ENCODE peak calls at places on chromosomes 12 and 14, in seven cellular contexts. A is IMR-90, W is H9, G is mesenchymal stem cell, C is trophoblast cell, E is mesendoderm, N is H1. P is an unnamed sample.

GRCh38 chr14:64303471-64303917 is 9.3 kb upstream of the ESR2 start:
- DNase-seq in A (peak), N (no peak), E (peak), G (peak), W (peak), C (peak), P (peak)

GRCh38 chr12:17759982-17760381 is 330.0 kb downstream of the RERGL start:
- DNase-seq in C (no peak), A (no peak), W (no peak), E (no peak), G (no peak), N (no peak), P (no peak)

GRCh38 chr12:104721944-104722343 is 236.1 kb downstream of the SLC41A2 start:
- DNase-seq in G (no peak), A (no peak), W (no peak), N (no peak), C (no peak), E (no peak), P (no peak)

GRCh38 chr12:124463341-124463861 is 104.0 kb downstream of the NCOR2 start:
- DNase-seq in W (no peak), C (no peak), E (no peak), N (no peak), A (no peak), G (no peak), P (peak)

GRCh38 chr14:40365305-40365704 is 933.1 kb upstream of the FBXO33 start:
- DNase-seq in W (no peak), N (no peak), A (no peak), C (no peak), G (no peak), E (no peak), P (no peak)

GRCh38 chr14:98114122-98114895 is 1157.7 kb downstream of the BCL11B start:
- DNase-seq in W (no peak), E (peak), N (no peak), G (no peak), C (no peak), A (no peak), P (no peak)

GRCh38 chr12:56725723-56726102 is 614 bp upstream of the NACA start:
- DNase-seq in W (no peak), C (no peak), A (no peak), G (no peak), N (no peak), E (no peak), P (no peak)

GRCh38 chr12:59834659-59835474 is 239.0 kb downstream of the SLC16A7 start:
- DNase-seq in W (no peak), N (no peak), A (peak), G (peak), E (peak), C (no peak), P (no peak)

GRCh38 chr12:91023326-91024004 is 18.7 kb upstream of the EPYC start:
- DNase-seq in C (no peak), G (peak), N (no peak), W (no peak), A (peak), E (no peak), P (no peak)

GRCh38 chr12:4734625-4735196 is 14.5 kb downstream of the GALNT8 start:
- DNase-seq in W (no peak), C (no peak), A (no peak), N (no peak), G (no peak), E (no peak), P (no peak)

GRCh38 chr12:53213348-53213747 is 6.3 kb upstream of the ITGB7 start:
- DNase-seq in E (peak), G (peak), W (peak), A (peak), C (peak), N (peak), P (peak)

GRCh38 chr12:131852551-131853299 is 24.5 kb downstream of the MMP17 start:
- DNase-seq in G (no peak), N (no peak), A (peak), E (no peak), W (peak), C (no peak), P (no peak)

GRCh38 chr14:91872517-91873470 is 5.5 kb upstream of the TC2N start:
- DNase-seq in W (no peak), A (peak), C (no peak), E (no peak), N (no peak), G (no peak), P (no peak)

GRCh38 chr14:35355981-35356839 is 48.3 kb downstream of the NFKBIA start:
- DNase-seq in E (peak), C (peak), W (no peak), N (no peak), A (peak), G (peak), P (no peak)

GRCh38 chr14:34678735-34679134 is 35.7 kb downstream of the CFL2 start:
- DNase-seq in E (no peak), W (no peak), A (no peak), N (no peak), C (no peak), G (no peak), P (no peak)

GRCh38 chr14:63039800-63040380 is 5.4 kb downstream of the KCNH5 start:
- DNase-seq in W (no peak), N (no peak), G (peak), E (peak), C (peak), A (peak), P (no peak)

GRCh38 chr14:33610121-33610520 is 340.8 kb downstream of the EGLN3 start:
- DNase-seq in C (no peak), W (no peak), N (no peak), E (no peak), G (no peak), A (no peak), P (no peak)

GRCh38 chr12:59372971-59373370 is 222.9 kb upstream of the SLC16A7 start:
- DNase-seq in N (no peak), C (no peak), E (peak), W (peak), A (peak), G (peak), P (no peak)

GRCh38 chr12:449203-449602 is 10.5 kb upstream of the B4GALNT3 start:
- DNase-seq in N (no peak), G (no peak), A (no peak), C (no peak), E (no peak), W (peak), P (no peak)

GRCh38 chr14:41899416-41899815 is 292.7 kb downstream of the LRFN5 start:
- DNase-seq in N (no peak), A (peak), E (no peak), W (no peak), C (no peak), G (peak), P (no peak)

GRCh38 chr14:49621114-49621881 is 699 bp downstream of the MGAT2 start:
- DNase-seq in A (peak), W (peak), E (peak), C (no peak), G (no peak), N (no peak), P (no peak)

GRCh38 chr12:13606290-13606689 is 375.1 kb downstream of the GRIN2B start:
- DNase-seq in A (no peak), N (no peak), W (peak), G (no peak), C (no peak), E (peak), P (no peak)

GRCh38 chr12:13597837-13598236 is 383.6 kb downstream of the GRIN2B start:
- DNase-seq in N (no peak), E (no peak), W (no peak), A (no peak), G (no peak), C (no peak), P (no peak)

GRCh38 chr12:13597166-13597565 is 384.2 kb downstream of the GRIN2B start:
- DNase-seq in C (no peak), A (no peak), N (no peak), E (no peak), G (no peak), W (no peak), P (no peak)

GRCh38 chr12:13603951-13604350 is 377.5 kb downstream of the GRIN2B start:
- DNase-seq in G (no peak), E (no peak), W (no peak), C (no peak), N (no peak), A (no peak), P (no peak)

GRCh38 chr12:13602217-13602616 is 379.2 kb downstream of the GRIN2B start:
- DNase-seq in G (no peak), W (no peak), E (no peak), C (peak), N (no peak), A (no peak), P (no peak)
- H3K18ac ChIP-seq in G (no peak), W (no peak), E (no peak), C (no peak), N (no peak), A (no peak), P (no peak)

GRCh38 chr14:88030079-88030478 is 25.1 kb downstream of the GPR65 start:
- DNase-seq in A (no peak), E (no peak), W (no peak), G (no peak), N (no peak), C (no peak), P (no peak)
- H3K18ac ChIP-seq in A (no peak), E (no peak), W (no peak), G (no peak), N (no peak), C (no peak), P (no peak)

GRCh38 chr14:87230726-87231125 is 762.3 kb downstream of the GALC start:
- DNase-seq in G (no peak), W (no peak), E (peak), A (no peak), N (no peak), C (no peak), P (no peak)
- H3K18ac ChIP-seq in G (no peak), W (no peak), E (no peak), A (no peak), N (peak), C (no peak), P (no peak)

DNA sequence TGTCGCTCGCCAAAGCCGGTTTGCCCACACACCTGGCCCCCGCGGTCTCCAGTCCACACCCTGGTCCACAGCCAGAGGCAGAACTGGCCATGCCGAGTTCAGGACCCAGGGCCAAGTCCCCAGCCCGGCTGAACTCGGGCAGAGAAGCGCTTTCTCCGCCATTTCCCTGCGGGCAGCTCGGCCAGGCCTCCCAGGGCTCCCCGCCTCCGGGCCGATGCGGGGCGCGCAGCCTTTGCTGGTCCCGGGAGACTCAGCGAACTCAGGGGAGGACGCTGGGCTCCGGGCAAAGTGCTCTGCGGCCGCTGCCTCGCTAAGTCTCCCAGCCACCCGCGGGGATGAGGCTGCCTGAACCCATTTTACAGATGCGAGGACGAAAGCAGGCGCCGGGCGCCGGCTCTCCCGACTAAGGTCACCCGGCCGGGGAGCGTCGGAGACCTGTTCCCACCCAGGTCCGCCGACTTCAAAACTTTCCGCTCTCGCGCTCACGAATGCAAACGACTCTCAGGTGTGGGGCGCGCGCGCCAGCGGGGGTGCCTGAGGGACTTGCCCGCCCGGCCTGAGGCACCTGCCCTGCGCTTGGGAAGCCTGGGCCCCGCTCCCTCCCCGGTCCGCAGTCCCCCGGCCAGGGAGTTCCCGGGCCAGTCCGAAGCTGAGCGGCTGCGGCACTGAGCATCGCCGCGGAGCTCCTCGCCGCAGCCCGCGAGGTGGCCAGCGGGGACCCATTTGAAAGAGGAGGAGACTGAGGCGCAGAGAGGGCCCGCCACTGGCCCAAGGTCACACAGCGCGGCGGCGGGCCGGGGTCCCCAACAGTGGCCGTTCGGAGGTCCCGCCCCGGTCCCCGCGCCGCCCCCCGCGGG is 627 bp downstream of the TESC start:
- DNase-seq in N (peak), W (no peak), E (no peak), C (no peak), G (no peak), A (no peak), P (no peak)
- H3K18ac ChIP-seq in N (no peak), W (peak), E (peak), C (no peak), G (no peak), A (no peak), P (peak)

DNA sequence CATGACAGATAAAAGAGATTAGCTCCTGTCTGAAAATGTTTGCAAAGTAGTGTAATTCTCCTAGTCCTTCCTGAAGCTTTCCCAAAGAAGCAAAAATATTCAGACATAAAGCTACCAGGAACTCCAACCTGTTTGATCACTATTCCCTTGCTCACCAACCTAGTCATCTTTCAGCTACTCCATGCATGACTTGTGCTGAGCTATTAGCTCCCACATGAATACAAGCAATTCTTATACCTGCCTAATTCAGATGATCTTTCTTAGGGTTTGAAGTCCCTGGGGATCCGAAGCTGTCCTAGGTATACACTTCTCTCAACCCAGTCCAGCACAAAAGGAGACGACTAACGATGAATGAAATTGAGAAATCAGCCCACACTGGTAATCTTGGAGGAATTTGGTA is 691 bp upstream of the PTGR2 start:
- DNase-seq in A (no peak), E (peak), G (peak), C (peak), N (no peak), W (no peak), P (no peak)
- H3K18ac ChIP-seq in A (peak), E (peak), G (no peak), C (peak), N (no peak), W (no peak), P (no peak)

DNA sequence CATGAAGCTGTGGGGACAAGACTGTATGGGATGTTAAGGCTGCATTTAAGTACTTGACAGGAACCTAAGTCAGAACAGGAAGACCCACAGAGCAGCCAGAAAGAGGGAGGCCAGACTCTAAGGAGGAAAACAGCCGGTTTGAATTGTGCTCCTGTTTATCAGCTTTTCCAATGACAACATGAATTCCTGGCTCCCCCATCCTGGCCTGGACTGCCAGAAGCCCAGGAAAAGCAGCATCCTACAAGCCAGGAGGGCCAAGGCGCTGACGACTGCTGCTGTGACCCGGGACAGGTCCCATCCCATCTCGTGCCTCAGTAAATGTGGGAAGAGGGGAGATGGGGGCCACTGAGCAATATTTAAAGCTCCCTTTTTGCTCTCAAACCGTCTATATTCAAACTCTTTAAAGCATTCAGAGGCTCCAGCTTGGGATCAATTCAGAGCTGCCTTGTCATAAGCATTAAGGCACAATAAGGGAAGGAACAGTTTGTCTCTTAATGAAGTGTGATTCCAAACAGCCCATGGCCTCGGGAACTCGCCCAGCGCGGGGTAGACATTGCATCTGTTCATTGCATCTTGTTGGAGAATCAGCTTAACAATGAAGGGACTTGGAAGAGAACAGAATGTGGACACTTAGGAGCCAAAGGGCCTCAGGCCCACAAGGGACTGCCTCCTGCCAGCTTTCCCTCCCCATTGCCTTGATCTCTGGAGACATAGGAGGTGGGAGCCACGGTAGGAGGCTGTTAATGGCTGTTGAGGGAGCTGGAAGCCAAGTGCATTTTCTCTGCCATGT is 49.6 kb downstream of the CMKLR1 start:
- DNase-seq in C (no peak), W (no peak), N (no peak), E (no peak), A (no peak), G (no peak), P (no peak)
- H3K18ac ChIP-seq in C (no peak), W (no peak), N (no peak), E (no peak), A (no peak), G (no peak), P (no peak)

GRCh38 chr14:85172290-85172689 is 357.7 kb upstream of the FLRT2 start:
- DNase-seq in E (no peak), W (no peak), N (no peak), G (no peak), C (no peak), A (no peak), P (no peak)

GRCh38 chr14:85178869-85179268 is 351.1 kb upstream of the FLRT2 start:
- DNase-seq in N (no peak), C (no peak), G (no peak), E (no peak), A (no peak), W (no peak), P (no peak)

GRCh38 chr14:85175556-85175955 is 354.4 kb upstream of the FLRT2 start:
- DNase-seq in W (no peak), A (peak), N (no peak), G (peak), C (no peak), E (no peak), P (no peak)

DNA sequence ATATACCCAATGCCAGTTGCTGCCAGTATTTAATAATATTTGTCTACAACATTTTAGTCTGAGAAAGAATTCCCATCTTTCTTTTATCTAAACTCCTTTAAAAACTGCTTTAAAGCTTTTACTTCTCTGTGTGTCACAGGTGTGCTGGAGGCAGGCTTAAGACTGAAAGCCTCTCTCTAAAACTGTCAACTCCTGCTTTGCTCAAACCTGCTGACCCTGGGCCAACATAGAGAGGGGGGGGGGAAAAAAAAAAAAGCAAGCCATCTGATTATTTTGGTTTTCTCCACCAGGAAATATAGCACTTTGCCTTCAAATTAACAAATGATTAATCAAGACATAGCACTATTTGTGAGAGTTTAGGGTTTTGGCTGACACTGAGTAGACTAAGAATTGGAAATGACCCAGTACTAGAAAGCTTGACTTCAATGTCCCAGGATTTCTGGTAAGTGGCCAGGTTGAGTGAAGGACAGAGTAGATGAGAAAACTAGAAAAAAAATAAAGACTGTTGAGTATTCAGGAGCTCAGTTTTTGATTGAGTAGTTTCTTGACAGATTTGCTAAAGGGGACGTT is 357.0 kb upstream of the FLRT2 start:
- DNase-seq in W (no peak), N (no peak), G (no peak), C (no peak), E (no peak), A (no peak), P (no peak)
- H3K18ac ChIP-seq in W (no peak), N (no peak), G (no peak), C (no peak), E (no peak), A (no peak), P (no peak)

DNA sequence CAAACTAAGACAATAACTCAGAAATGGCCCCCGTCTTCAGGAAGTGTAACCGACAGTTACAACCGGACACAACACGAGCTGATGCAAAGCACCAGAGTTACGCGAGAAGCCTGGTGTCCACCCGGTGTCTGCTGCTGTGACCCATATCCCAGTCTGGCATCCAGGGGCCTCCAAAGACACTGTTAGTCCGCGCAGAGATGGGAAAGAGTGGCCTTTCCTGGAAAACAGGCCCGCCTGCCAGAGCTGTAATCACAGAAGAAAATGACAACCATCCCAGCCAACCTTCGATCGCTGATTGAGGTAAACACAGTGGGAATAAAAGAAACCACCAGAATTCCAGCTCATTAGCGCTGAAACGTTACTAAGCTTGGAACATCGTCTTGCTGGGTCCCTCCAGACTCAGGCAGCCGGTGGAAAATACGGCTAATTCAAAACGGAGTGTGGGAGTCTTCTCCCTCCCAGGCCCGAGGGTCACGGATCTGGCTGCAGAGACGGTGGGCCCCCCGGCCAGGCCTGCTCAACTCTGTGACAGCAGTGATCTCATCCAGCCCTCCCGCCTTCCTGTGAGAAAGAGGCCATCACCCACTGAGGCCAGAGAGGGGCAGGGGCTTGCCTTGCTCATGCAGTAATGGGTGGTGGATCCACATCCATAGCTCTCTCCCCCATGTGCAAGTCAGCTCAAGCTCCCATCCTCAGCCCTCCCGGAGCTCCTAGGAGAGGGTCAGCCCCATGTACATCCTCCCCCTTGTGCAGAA is 274.0 kb upstream of the RTL1 start:
- DNase-seq in E (no peak), W (peak), C (no peak), G (no peak), N (no peak), A (no peak), P (no peak)
- H3K18ac ChIP-seq in E (no peak), W (no peak), C (no peak), G (no peak), N (no peak), A (no peak), P (peak)

GRCh38 chr14:94685166-94685581 is 73.0 kb downstream of the SERPINA3 start:
- DNase-seq in G (no peak), C (peak), W (peak), A (no peak), E (peak), N (no peak), P (no peak)

GRCh38 chr14:94682061-94682516 is 69.9 kb downstream of the SERPINA3 start:
- DNase-seq in C (no peak), W (peak), N (no peak), A (no peak), E (peak), G (no peak), P (no peak)

GRCh38 chr14:94680498-94681288 is 68.5 kb downstream of the SERPINA3 start:
- DNase-seq in G (no peak), N (no peak), C (no peak), E (no peak), A (no peak), W (no peak), P (no peak)

GRCh38 chr14:94681300-94682060 is 69.3 kb downstream of the SERPINA3 start:
- DNase-seq in C (peak), E (peak), G (no peak), W (peak), A (peak), N (no peak), P (no peak)

GRCh38 chr14:94682736-94683135 is 70.5 kb downstream of the SERPINA3 start:
- DNase-seq in C (no peak), A (no peak), N (no peak), E (no peak), W (peak), G (no peak), P (no peak)
- H3K18ac ChIP-seq in C (no peak), A (no peak), N (no peak), E (no peak), W (no peak), G (no peak), P (peak)

P was measured in neuronal stem cell.